ENCODE peak calls at places on chromosomes 3 and 15, in six cellular contexts. Y is NCI-H1417, U is A172, O is uterus, J is left ventricle myocardium inferior, R is BE2C. M is an unnamed sample.

GRCh38 chr3:152244156-152244888 is 24.4 kb upstream of the MBNL1 start:
- DNase-seq in R (no peak), U (no peak), Y (no peak), J (no peak), O (no peak), M (no peak)

GRCh38 chr15:89898628-89899302 is 5.0 kb upstream of the AP3S2 start:
- DNase-seq in Y (peak), U (peak), J (no peak), R (peak), O (no peak), M (peak)

GRCh38 chr15:99435138-99435695 is 130.6 kb upstream of the MEF2A start:
- DNase-seq in O (peak), U (no peak), J (no peak), R (no peak), Y (peak), M (peak)

GRCh38 chr3:150748648-150749047 is 14.3 kb downstream of the SIAH2 start:
- DNase-seq in Y (no peak), J (no peak), U (no peak), R (no peak), O (no peak), M (no peak)

GRCh38 chr3:40504636-40505430 is 1.0 kb upstream of the ZNF620 start:
- DNase-seq in R (no peak), J (no peak), O (no peak), Y (no peak), U (peak), M (peak)

GRCh38 chr3:194369522-194370279 is at the start of gene LRRC15:
- DNase-seq in R (no peak), J (no peak), O (no peak), Y (no peak), U (peak), M (peak)

GRCh38 chr3:138461246-138461645 is 26.8 kb downstream of the ESYT3 start:
- DNase-seq in Y (no peak), R (no peak), U (peak), O (no peak), J (no peak), M (peak)

GRCh38 chr3:128367221-128367620 is 99.5 kb downstream of the DNAJB8 start:
- DNase-seq in U (no peak), J (no peak), R (no peak), O (no peak), Y (no peak), M (no peak)

GRCh38 chr3:189260556-189261493 is 89.1 kb downstream of the TPRG1 start:
- DNase-seq in R (no peak), U (no peak), J (peak), O (peak), Y (no peak), M (no peak)

GRCh38 chr3:55459838-55460237 is 27.3 kb downstream of the WNT5A start:
- DNase-seq in O (no peak), U (no peak), J (no peak), Y (no peak), R (no peak), M (no peak)

GRCh38 chr3:119769394-119770149 is 12.3 kb upstream of the NR1I2 start:
- DNase-seq in Y (no peak), U (peak), O (no peak), R (no peak), J (no peak), M (no peak)

GRCh38 chr3:54004351-54004750 is 112.7 kb upstream of the SELENOK start:
- DNase-seq in O (no peak), J (no peak), R (no peak), Y (no peak), U (no peak), M (no peak)

GRCh38 chr15:64246364-64247189 is 83.8 kb upstream of the PPIB start:
- DNase-seq in Y (peak), R (peak), O (no peak), J (no peak), U (peak), M (peak)

GRCh38 chr3:50192689-50193141 is 1.3 kb downstream of the GNAT1 start:
- DNase-seq in U (peak), O (peak), Y (peak), J (peak), R (peak), M (peak)